ENCODE peak calls at places on chromosomes 6 and 20, in nine cellular contexts. M is memory B cell; I is effector CD4-positive, alpha-beta T cell; O is ELF-1; E is NCI-H1092 treated with DMSO at 0.1 percent for 48 hours; A is HT-29; T is cardiac fibroblast; J is activated CD4-positive, CD25-positive, alpha-beta regulatory T cell; C is colonic mucosa. F is an unnamed sample.

GRCh38 chr6:15026832-15027231 is 219.0 kb upstream of the JARID2 start:
- DNase-seq in M (no peak), I (no peak), O (no peak), E (peak; percentile 79), A (peak; percentile 1), T (no peak), J (no peak), C (no peak), F (no peak)

GRCh38 chr20:9617940-9618339 is 103.5 kb downstream of the LAMP5 start:
- DNase-seq in M (no peak), I (no peak), O (no peak), E (peak; percentile 63), A (peak; percentile 70), T (peak; percentile 21), J (no peak), C (no peak), F (no peak)

GRCh38 chr6:138805431-138805830 is 9.5 kb downstream of the ECT2L start:
- DNase-seq in M (no peak), I (no peak), O (no peak), E (no peak), A (no peak), T (peak; percentile 41), J (no peak), C (no peak), F (no peak)

GRCh38 chr6:69631552-69632346 is 165.1 kb downstream of the LMBRD1 start:
- DNase-seq in M (no peak), I (no peak), O (no peak), E (no peak), A (no peak), T (no peak), J (no peak), C (no peak), F (no peak)

GRCh38 chr20:11920083-11920482 is 2.4 kb downstream of the BTBD3 start:
- DNase-seq in M (no peak), I (no peak), O (no peak), E (no peak), A (no peak), T (no peak), J (no peak), C (no peak), F (no peak)

GRCh38 chr6:119446623-119447008 is 97.1 kb upstream of the MAN1A1 start:
- DNase-seq in M (no peak), I (no peak), O (no peak), E (no peak), A (peak; percentile 52), T (peak; percentile 95), J (no peak), C (peak; percentile 77), F (no peak)

GRCh38 chr6:170058878-170059485 is 231.9 kb downstream of the DLL1 start:
- DNase-seq in M (no peak), I (no peak), O (no peak), E (no peak), A (no peak), T (no peak), J (no peak), C (no peak), F (no peak)

GRCh38 chr6:106684011-106684410 is 54.6 kb downstream of the QRSL1 start:
- DNase-seq in M (no peak), I (no peak), O (no peak), E (no peak), A (no peak), T (no peak), J (no peak), C (no peak), F (no peak)

GRCh38 chr6:1013656-1014430 is 298.1 kb upstream of the FOXQ1 start:
- DNase-seq in M (no peak), I (no peak), O (no peak), E (no peak), A (no peak), T (no peak), J (no peak), C (no peak), F (no peak)

GRCh38 chr20:38453941-38454340 is 18.7 kb upstream of the RALGAPB start:
- DNase-seq in M (no peak), I (no peak), O (no peak), E (no peak), A (no peak), T (no peak), J (no peak), C (no peak), F (no peak)

GRCh38 chr20:10554285-10554684 is 119.2 kb downstream of the SLX4IP start:
- DNase-seq in M (no peak), I (no peak), O (no peak), E (no peak), A (no peak), T (no peak), J (no peak), C (no peak), F (no peak)

GRCh38 chr20:43198607-43199006 is 8.9 kb upstream of the PTPRT start:
- DNase-seq in M (no peak), I (no peak), O (peak; percentile 68), E (no peak), A (no peak), T (no peak), J (no peak), C (no peak), F (no peak)

GRCh38 chr20:52667358-52667757 is 304.8 kb upstream of the TSHZ2 start:
- DNase-seq in M (no peak), I (no peak), O (no peak), E (no peak), A (no peak), T (no peak), J (no peak), C (no peak), F (no peak)

GRCh38 chr6:131640100-131640499 is 3.0 kb downstream of the ENPP3 start:
- DNase-seq in M (no peak), I (no peak), O (no peak), E (no peak), A (no peak), T (no peak), J (no peak), C (no peak), F (no peak)

GRCh38 chr20:4573564-4574355 is 147.9 kb upstream of the PRND start:
- DNase-seq in M (no peak), I (no peak), O (no peak), E (no peak), A (no peak), T (peak; percentile 56), J (no peak), C (no peak), F (no peak)

GRCh38 chr6:109808837-109809236 is 117.7 kb downstream of the FIG4 start:
- DNase-seq in M (no peak), I (no peak), O (no peak), E (no peak), A (no peak), T (no peak), J (no peak), C (no peak), F (no peak)

GRCh38 chr20:62506087-62506486 is 30.3 kb upstream of the GATA5 start:
- DNase-seq in M (no peak), I (no peak), O (no peak), E (no peak), A (no peak), T (no peak), J (no peak), C (no peak), F (no peak)

GRCh38 chr20:44138859-44139258 is 48.1 kb downstream of the JPH2 start:
- DNase-seq in M (no peak), I (no peak), O (no peak), E (no peak), A (no peak), T (peak; percentile 10), J (no peak), C (no peak), F (no peak)

GRCh38 chr6:22943331-22943730 is 374.0 kb downstream of the HDGFL1 start:
- DNase-seq in M (no peak), I (no peak), O (no peak), E (no peak), A (no peak), T (no peak), J (no peak), C (no peak), F (no peak)

GRCh38 chr6:100880149-100880900 is 804 bp downstream of the ASCC3 start:
- DNase-seq in M (no peak), I (no peak), O (no peak), E (peak; percentile 2), A (peak; percentile 56), T (no peak), J (no peak), C (peak; percentile 46), F (no peak)

GRCh38 chr20:23061262-23061661 is 11.8 kb upstream of the THBD start:
- DNase-seq in M (no peak), I (no peak), O (no peak), E (no peak), A (no peak), T (no peak), J (no peak), C (no peak), F (no peak)

GRCh38 chr6:157235600-157236039 is 87.7 kb downstream of the TMEM242 start:
- DNase-seq in M (no peak), I (peak; percentile 35), O (peak; percentile 73), E (no peak), A (peak; percentile 6), T (peak; percentile 63), J (no peak), C (peak; percentile 67), F (no peak)

F was measured in D721Med.